ENCODE peak calls at places on chromosomes 4 and X, in eight cellular contexts. N, G, H, V, X, A, M and Q are unnamed samples.

GRCh38 chrX:142068365-142068764 is 136.7 kb downstream of the MAGEC2 start:
- DNase-seq in V (no peak), H (no peak), A (no peak), G (no peak), X (no peak), M (no peak), N (no peak), Q (no peak)

GRCh38 chr4:158778712-158779111 is 9.9 kb downstream of the FNIP2 start:
- DNase-seq in N (no peak), V (no peak), G (no peak), A (no peak), H (no peak), X (no peak), M (no peak), Q (no peak)

GRCh38 chr4:12576409-12576808 is 907.7 kb downstream of the RAB28 start:
- DNase-seq in N (no peak), M (no peak), A (no peak), H (no peak), G (no peak), V (no peak), X (no peak), Q (no peak)

GRCh38 chr4:38928886-38929285 is 61.3 kb downstream of the FAM114A1 start:
- DNase-seq in V (no peak), X (no peak), H (no peak), G (no peak), N (no peak), A (no peak), M (no peak), Q (no peak)

GRCh38 chrX:55312655-55313054 is 47.9 kb upstream of the PAGE3 start:
- DNase-seq in N (no peak), G (no peak), V (no peak), X (no peak), A (no peak), M (no peak), H (no peak), Q (no peak)

GRCh38 chr4:25437951-25438350 is 60.9 kb downstream of the ANAPC4 start:
- DNase-seq in X (no peak), G (peak), M (no peak), V (no peak), N (no peak), H (no peak), A (no peak), Q (no peak)

GRCh38 chr4:37719021-37719420 is 32.8 kb upstream of the RELL1 start:
- DNase-seq in V (no peak), X (no peak), G (no peak), M (no peak), N (no peak), A (no peak), H (no peak), Q (no peak)

GRCh38 chr4:20723019-20723418 is 22.8 kb downstream of the PACRGL start:
- DNase-seq in X (no peak), N (no peak), M (no peak), V (no peak), G (no peak), A (peak), H (no peak), Q (no peak)

GRCh38 chr4:3423952-3424351 is 17.8 kb upstream of the HGFAC start:
- DNase-seq in G (no peak), H (no peak), M (no peak), N (no peak), V (no peak), A (no peak), X (no peak), Q (no peak)

GRCh38 chr4:5976431-5976830 is 41.8 kb downstream of the C4orf50 start:
- DNase-seq in M (no peak), N (no peak), H (no peak), V (peak), G (no peak), A (no peak), X (no peak), Q (no peak)

GRCh38 chrX:155071694-155072215 is 447 bp downstream of the BRCC3 start:
- DNase-seq in A (no peak), N (no peak), V (no peak), M (peak), G (no peak), X (no peak), H (no peak), Q (no peak)

GRCh38 chr4:123419885-123420743 is 23.5 kb downstream of the SPRY1 start:
- DNase-seq in G (no peak), V (no peak), X (no peak), H (no peak), N (no peak), A (no peak), M (no peak), Q (no peak)

GRCh38 chr4:149523039-149523438 is 292.6 kb downstream of the IQCM start:
- DNase-seq in M (no peak), G (no peak), H (no peak), N (no peak), X (no peak), V (no peak), A (no peak), Q (no peak)

GRCh38 chr4:122279670-122280069 is 99.1 kb upstream of the ADAD1 start:
- DNase-seq in M (no peak), H (no peak), A (no peak), V (no peak), X (no peak), N (no peak), G (no peak), Q (no peak)

GRCh38 chrX:9163153-9163790 is 129.3 kb upstream of the FAM9B start:
- DNase-seq in M (peak), V (no peak), H (no peak), A (peak), G (peak), X (no peak), N (no peak), Q (no peak)

GRCh38 chr4:2785613-2786012 is 7.3 kb upstream of the SH3BP2 start:
- DNase-seq in H (no peak), V (peak), G (no peak), N (no peak), M (peak), X (no peak), A (no peak), Q (no peak)

GRCh38 chr4:87697272-87697671 is 47.2 kb downstream of the DMP1 start:
- DNase-seq in G (no peak), V (no peak), A (no peak), X (no peak), M (no peak), H (no peak), N (no peak), Q (no peak)

GRCh38 chrX:130109429-130110378 is 593 bp downstream of the ELF4 start:
- DNase-seq in X (no peak), H (no peak), M (no peak), V (no peak), A (no peak), G (no peak), N (no peak), Q (no peak)

GRCh38 chr4:184385705-184386141 is 88.6 kb downstream of the IRF2 start:
- DNase-seq in G (no peak), N (no peak), M (no peak), A (no peak), V (no peak), H (no peak), X (no peak), Q (no peak)

GRCh38 chrX:96721398-96721797 is 36.8 kb downstream of the DIAPH2 start:
- DNase-seq in G (no peak), N (no peak), H (no peak), X (no peak), A (no peak), V (no peak), M (no peak), Q (no peak)

GRCh38 chr4:157616741-157617472 is 396.4 kb downstream of the GRIA2 start:
- DNase-seq in X (no peak), V (no peak), G (no peak), H (no peak), M (no peak), N (no peak), A (no peak), Q (no peak)

GRCh38 chrX:130715299-130715698 is 187.7 kb downstream of the ENOX2 start:
- DNase-seq in G (no peak), N (no peak), V (no peak), A (peak), H (no peak), M (no peak), X (no peak), Q (no peak)

GRCh38 chr4:44056721-44057151 is 391.9 kb downstream of the KCTD8 start:
- DNase-seq in N (no peak), M (no peak), X (no peak), H (peak), A (no peak), V (no peak), G (peak), Q (no peak)

GRCh38 chr4:127631420-127631819 is 1.3 kb upstream of the INTU start:
- DNase-seq in H (no peak), A (no peak), V (no peak), G (no peak), N (no peak), X (no peak), M (no peak), Q (no peak)

GRCh38 chrX:140180585-140180984 is 215.3 kb upstream of the CXorf66 start:
- DNase-seq in H (no peak), M (no peak), X (no peak), N (no peak), V (no peak), G (no peak), A (peak), Q (no peak)

GRCh38 chr4:8607603-8608481 is 15.3 kb downstream of the CPZ start:
- DNase-seq in M (peak), G (no peak), H (no peak), X (peak), V (peak), A (peak), N (peak), Q (peak)

GRCh38 chr4:138259801-138260200 is 17.7 kb upstream of the SLC7A11 start:
- DNase-seq in G (no peak), N (no peak), H (no peak), A (peak), M (no peak), V (no peak), X (no peak), Q (no peak)

GRCh38 chrX:91414710-91415109 is 19.9 kb upstream of the PABPC5 start:
- DNase-seq in V (no peak), N (no peak), G (no peak), A (no peak), M (no peak), X (no peak), H (no peak), Q (no peak)

GRCh38 chr4:83546796-83547195 is 10.9 kb downstream of the GPAT3 start:
- DNase-seq in X (no peak), N (no peak), A (peak), M (no peak), G (no peak), H (no peak), V (no peak), Q (no peak)

GRCh38 chr4:147723316-147723715 is 8.6 kb upstream of the ARHGAP10 start:
- DNase-seq in X (no peak), H (no peak), G (no peak), A (peak), V (no peak), N (no peak), M (no peak), Q (no peak)

GRCh38 chr4:20299515-20299914 is 47.8 kb downstream of the SLIT2 start:
- DNase-seq in N (no peak), G (peak), A (peak), V (no peak), H (no peak), X (no peak), M (no peak), Q (no peak)

GRCh38 chr4:33924239-33924638 is 2320.1 kb downstream of the ARAP2 start:
- DNase-seq in N (no peak), A (peak), M (peak), H (no peak), G (no peak), X (no peak), V (no peak), Q (no peak)

GRCh38 chr4:112270643-112271484 is 14.8 kb downstream of the TIFA start:
- DNase-seq in V (no peak), M (no peak), X (no peak), N (no peak), H (no peak), A (peak), G (no peak), Q (no peak)

GRCh38 chrX:150913511-150913910 is 15.0 kb upstream of the CD99L2 start:
- DNase-seq in M (no peak), H (no peak), N (no peak), X (no peak), V (no peak), G (no peak), A (peak), Q (no peak)

GRCh38 chr4:25128671-25129070 is 31.6 kb downstream of the SEPSECS start:
- DNase-seq in H (no peak), N (no peak), G (no peak), V (no peak), M (no peak), A (no peak), X (no peak), Q (no peak)

GRCh38 chr4:3402409-3403103 is 39.2 kb upstream of the HGFAC start:
- DNase-seq in A (no peak), V (no peak), N (no peak), H (no peak), G (no peak), M (no peak), X (no peak), Q (no peak)

GRCh38 chr4:69156913-69157312 is 57.6 kb downstream of the UGT2B11 start:
- DNase-seq in A (no peak), H (no peak), N (no peak), X (no peak), M (no peak), G (no peak), V (no peak), Q (no peak)

GRCh38 chrX:1534321-1535168 is 2.4 kb downstream of the P2RY8 start:
- DNase-seq in H (no peak), N (no peak), G (no peak), X (no peak), M (peak), A (no peak), V (peak), Q (peak)